ENCODE peak calls at places on chromosomes 5 and 9, in eight cellular contexts. P, X, U, Y, R, D, N and B are unnamed samples.

GRCh38 chr5:79535477-79536192 is 21.7 kb upstream of the HOMER1 start:
- DNase-seq in P (no peak), N (no peak), U (no peak), D (no peak), Y (no peak), X (no peak), R (no peak), B (no peak)

GRCh38 chr9:72733896-72734295 is 212.5 kb downstream of the TMC1 start:
- DNase-seq in D (no peak), P (no peak), R (no peak), U (no peak), X (no peak), N (no peak), Y (no peak), B (no peak)

GRCh38 chr9:114385412-114386181 is 2.2 kb downstream of the AKNA start:
- DNase-seq in N (peak; percentile 87), U (peak; percentile 82), Y (peak; percentile 69), X (peak; percentile 66), P (peak; percentile 93), R (peak; percentile 89), D (no peak), B (peak; percentile 94)

GRCh38 chr5:38994329-38994927 is 79.8 kb downstream of the RICTOR start:
- DNase-seq in U (no peak), D (peak; percentile 59), N (peak; percentile 15), R (no peak), Y (no peak), X (peak; percentile 76), P (peak; percentile 39), B (peak; percentile 13)

GRCh38 chr5:37886207-37886905 is 46.5 kb upstream of the GDNF start:
- DNase-seq in P (no peak), U (no peak), N (no peak), D (peak; percentile 87), Y (no peak), R (no peak), X (no peak), B (no peak)

GRCh38 chr5:128470663-128471062 is 67.4 kb downstream of the FBN2 start:
- DNase-seq in Y (no peak), P (no peak), D (no peak), N (no peak), X (no peak), R (no peak), U (no peak), B (no peak)

GRCh38 chr9:96604005-96604320 is 15.7 kb downstream of the CDC14B start:
- DNase-seq in U (no peak), N (no peak), R (no peak), P (no peak), D (no peak), X (no peak), Y (no peak), B (no peak)

GRCh38 chr5:169201597-169201996 is 99.3 kb downstream of the SLIT3 start:
- DNase-seq in Y (no peak), D (no peak), X (no peak), R (no peak), N (no peak), U (no peak), P (no peak), B (no peak)

GRCh38 chr5:148267972-148268371 is 622 bp upstream of the SPINK13 start:
- DNase-seq in U (no peak), P (no peak), Y (no peak), R (no peak), N (no peak), X (no peak), D (no peak), B (no peak)

GRCh38 chr9:14412778-14413177 is 98.8 kb upstream of the NFIB start:
- DNase-seq in D (no peak), N (no peak), R (no peak), U (no peak), X (no peak), Y (no peak), P (no peak), B (no peak)

GRCh38 chr5:125695994-125696679 is 727.1 kb upstream of the GRAMD2B start:
- DNase-seq in Y (no peak), N (no peak), X (no peak), U (no peak), R (no peak), D (no peak), P (no peak), B (no peak)

GRCh38 chr9:69805962-69806633 is 14.5 kb upstream of the CFAP95 start:
- DNase-seq in R (no peak), D (no peak), X (no peak), P (no peak), N (no peak), U (no peak), Y (no peak), B (no peak)

GRCh38 chr5:34886718-34887117 is 28.6 kb downstream of the RAD1 start:
- DNase-seq in Y (no peak), U (no peak), X (no peak), R (no peak), P (no peak), D (no peak), N (no peak), B (no peak)

GRCh38 chr5:3734621-3735020 is 139.0 kb downstream of the IRX1 start:
- DNase-seq in N (no peak), R (no peak), Y (no peak), P (no peak), X (no peak), U (no peak), D (no peak), B (no peak)
- H3K36me3 ChIP-seq in N (no peaks in the 10 kb centered on the region), R (no peaks in the 10 kb centered on the region), Y (no peaks in the 10 kb centered on the region), P (no peaks in the 10 kb centered on the region), X (no peaks in the 10 kb centered on the region), U (no peaks in the 10 kb centered on the region), D (no peaks in the 10 kb centered on the region), B (no peaks in the 10 kb centered on the region)

GRCh38 chr9:131443648-131444047 is 49.8 kb downstream of the PRRC2B start:
- DNase-seq in D (no peak), X (no peak), Y (no peak), N (no peak), P (no peak), U (no peak), R (peak; percentile 50), B (no peak)

GRCh38 chr9:131438190-131438589 is 44.3 kb downstream of the PRRC2B start:
- DNase-seq in X (no peak), D (no peak), R (peak; percentile 37), U (no peak), N (no peak), Y (no peak), P (no peak), B (no peak)

GRCh38 chr9:131439224-131439623 is 45.3 kb downstream of the PRRC2B start:
- DNase-seq in D (no peak), N (no peak), Y (no peak), R (no peak), X (no peak), P (no peak), U (no peak), B (no peak)

GRCh38 chr9:131442351-131442750 is 48.5 kb downstream of the PRRC2B start:
- DNase-seq in R (peak; percentile 20), U (no peak), D (no peak), N (no peak), Y (no peak), P (no peak), X (no peak), B (no peak)

DNA sequence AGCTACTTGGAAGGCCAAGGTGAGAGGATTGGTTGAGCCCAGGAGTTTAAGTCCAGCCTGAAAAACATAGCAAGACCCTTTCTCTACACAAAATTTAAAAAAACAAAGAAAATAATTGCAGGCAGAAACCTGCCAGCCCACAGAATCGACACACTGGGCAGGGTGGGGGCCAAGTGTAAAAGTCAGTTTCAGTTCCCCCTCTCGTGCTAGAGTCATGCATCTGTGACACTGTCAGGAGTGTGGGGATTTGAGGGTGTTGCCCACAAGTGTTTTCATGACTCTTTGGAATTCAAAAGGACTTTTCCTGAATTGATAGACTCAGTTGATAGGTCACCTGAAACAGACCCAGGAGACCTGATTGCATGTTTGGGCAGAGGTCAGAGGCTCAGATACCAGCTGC is 47.6 kb downstream of the PRRC2B start:
- DNase-seq in R (peak; percentile 17), U (no peak), Y (no peak), D (no peak), X (no peak), N (no peak), P (no peak), B (no peak)
- H3K36me3 ChIP-seq in R (peaks cover 96% of the 10 kb centered on the region), U (peaks cover 4% of the 10 kb centered on the region), Y (peaks cover 38% of the 10 kb centered on the region), D (peaks cover 26% of the 10 kb centered on the region), X (peaks cover 69% of the 10 kb centered on the region), N (peaks cover 74% of the 10 kb centered on the region), P (peaks cover 71% of the 10 kb centered on the region), B (peaks cover 70% of the 10 kb centered on the region)

DNA sequence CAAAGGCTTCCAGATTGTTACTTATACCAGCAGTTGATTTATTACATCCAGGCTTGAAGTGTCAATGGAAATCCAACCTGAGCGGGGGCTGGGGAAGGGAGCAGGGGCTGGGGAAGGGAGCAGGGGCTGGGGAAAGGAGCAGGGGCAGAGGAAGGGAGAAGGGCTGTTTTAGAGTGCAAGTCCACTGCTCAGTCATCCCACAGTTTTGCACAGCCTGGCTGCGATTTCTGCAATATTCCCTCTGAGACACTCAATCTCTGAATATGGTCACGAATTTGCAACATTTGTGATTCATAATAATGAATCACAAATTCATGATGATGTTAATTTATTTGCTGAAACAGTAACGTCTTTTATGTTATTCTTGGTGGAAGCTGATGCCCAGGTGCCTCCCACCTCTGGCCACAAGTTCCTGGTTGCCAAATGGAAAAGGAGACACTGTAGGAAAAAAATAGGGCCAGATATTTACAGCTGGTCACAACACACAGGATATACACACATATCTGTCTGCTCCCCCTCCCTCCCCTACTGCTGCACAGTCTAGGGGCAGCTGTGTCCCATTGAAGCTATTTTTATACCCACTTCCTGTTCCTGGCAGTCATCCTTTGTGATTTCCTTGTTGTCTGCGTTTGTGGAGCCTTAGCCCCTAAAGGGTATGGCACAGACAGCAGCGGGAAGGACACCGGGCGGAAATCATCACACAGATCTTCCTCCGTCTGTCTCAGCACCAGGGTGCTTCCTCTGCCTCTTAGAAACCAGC is 325.1 kb downstream of the GADD45G start:
- DNase-seq in Y (no peak), P (no peak), R (no peak), D (no peak), X (no peak), N (no peak), U (no peak), B (no peak)
- H3K36me3 ChIP-seq in Y (no peaks in the 10 kb centered on the region), P (no peaks in the 10 kb centered on the region), R (no peaks in the 10 kb centered on the region), D (no peaks in the 10 kb centered on the region), X (no peaks in the 10 kb centered on the region), N (no peaks in the 10 kb centered on the region), U (no peaks in the 10 kb centered on the region), B (no peaks in the 10 kb centered on the region)

GRCh38 chr5:140664353-140665119 is at the start of gene WDR55:
- DNase-seq in N (peak; percentile 97), Y (peak; percentile 66), U (peak; percentile 92), P (peak; percentile 94), D (peak; percentile 97), X (peak; percentile 88), R (peak; percentile 99), B (peak; percentile 97)
- H3K36me3 ChIP-seq in N (peaks cover 55% of the 10 kb centered on the region), Y (peaks cover 31% of the 10 kb centered on the region), U (peaks cover 7% of the 10 kb centered on the region), P (peaks cover 51% of the 10 kb centered on the region), D (no peaks in the 10 kb centered on the region), X (peaks cover 33% of the 10 kb centered on the region), R (peaks cover 63% of the 10 kb centered on the region), B (peaks cover 48% of the 10 kb centered on the region)

GRCh38 chr9:133775951-133776905 is 38.1 kb upstream of the SARDH start:
- DNase-seq in U (no peak), P (no peak), X (no peak), N (no peak), D (no peak), Y (no peak), R (no peak), B (no peak)
- H3K36me3 ChIP-seq in U (no peaks in the 10 kb centered on the region), P (no peaks in the 10 kb centered on the region), X (peaks cover 28% of the 10 kb centered on the region), N (no peaks in the 10 kb centered on the region), D (no peaks in the 10 kb centered on the region), Y (peaks cover 25% of the 10 kb centered on the region), R (peaks cover 77% of the 10 kb centered on the region), B (no peaks in the 10 kb centered on the region)